ENCODE peak calls at places on chromosomes 3 and 15, in six cellular contexts. M, D, P, I, V and R are unnamed samples.

GRCh38 chr3:37765591-37766219 is 96.0 kb upstream of the CTDSPL start:
- DNase-seq in P (peak), M (peak), D (peak), V (peak), I (peak), R (no peak)

GRCh38 chr15:89161666-89162065 is 59.7 kb downstream of the RLBP1 start:
- DNase-seq in P (no peak), D (no peak), M (no peak), I (no peak), V (no peak), R (no peak)

GRCh38 chr3:42012378-42012934 is 50.6 kb upstream of the ULK4 start:
- DNase-seq in M (no peak), V (no peak), D (no peak), P (no peak), I (no peak), R (no peak)

GRCh38 chr15:54506977-54507524 is 528.8 kb downstream of the UNC13C start:
- DNase-seq in D (no peak), M (no peak), V (no peak), P (no peak), I (no peak), R (no peak)

GRCh38 chr3:31377045-31377642 is 155.6 kb upstream of the STT3B start:
- DNase-seq in I (peak), P (no peak), D (peak), M (no peak), V (no peak), R (no peak)

GRCh38 chr3:41881233-41881821 is 80.6 kb downstream of the ULK4 start:
- DNase-seq in D (peak), P (no peak), I (peak), M (no peak), V (peak), R (no peak)

GRCh38 chr3:29697989-29698388 is 417.1 kb downstream of the RBMS3 start:
- DNase-seq in P (no peak), M (no peak), V (no peak), D (peak), I (no peak), R (no peak)

GRCh38 chr3:62688050-62688449 is 187.2 kb downstream of the CADPS start:
- DNase-seq in I (peak), V (no peak), M (no peak), P (no peak), D (peak), R (no peak)

GRCh38 chr3:128914966-128915645 is 35.7 kb downstream of the ACAD9 start:
- DNase-seq in D (no peak), P (no peak), M (no peak), I (no peak), V (no peak), R (no peak)

GRCh38 chr3:187082976-187083375 is 56.3 kb downstream of the RPL39L start:
- DNase-seq in V (no peak), M (no peak), P (no peak), D (no peak), I (no peak), R (no peak)

GRCh38 chr15:33871911-33872760 is 96.2 kb upstream of the CHRM5 start:
- DNase-seq in D (no peak), P (no peak), M (no peak), V (peak), I (peak), R (no peak)

GRCh38 chr15:96181873-96182301 is 148.6 kb upstream of the NR2F2 start:
- DNase-seq in P (peak), M (peak), D (peak), I (peak), V (no peak), R (peak)

GRCh38 chr3:25045291-25045690 is 382.8 kb upstream of the RARB start:
- DNase-seq in M (no peak), P (no peak), I (peak), V (peak), D (no peak), R (no peak)

GRCh38 chr3:154886437-154886836 is 193.7 kb upstream of the MME start:
- DNase-seq in V (no peak), I (peak), P (peak), M (no peak), D (peak), R (peak)

GRCh38 chr15:58460108-58460507 is 28.3 kb downstream of the LIPC start:
- DNase-seq in P (no peak), D (no peak), I (no peak), M (no peak), V (no peak), R (no peak)

GRCh38 chr15:78087944-78088772 is 4.2 kb upstream of the SH2D7 start:
- DNase-seq in P (no peak), I (no peak), V (no peak), D (no peak), M (peak), R (no peak)

GRCh38 chr3:57004154-57004730 is 56.2 kb upstream of the SPATA12 start:
- DNase-seq in P (no peak), I (no peak), V (no peak), D (no peak), M (no peak), R (no peak)

DNA sequence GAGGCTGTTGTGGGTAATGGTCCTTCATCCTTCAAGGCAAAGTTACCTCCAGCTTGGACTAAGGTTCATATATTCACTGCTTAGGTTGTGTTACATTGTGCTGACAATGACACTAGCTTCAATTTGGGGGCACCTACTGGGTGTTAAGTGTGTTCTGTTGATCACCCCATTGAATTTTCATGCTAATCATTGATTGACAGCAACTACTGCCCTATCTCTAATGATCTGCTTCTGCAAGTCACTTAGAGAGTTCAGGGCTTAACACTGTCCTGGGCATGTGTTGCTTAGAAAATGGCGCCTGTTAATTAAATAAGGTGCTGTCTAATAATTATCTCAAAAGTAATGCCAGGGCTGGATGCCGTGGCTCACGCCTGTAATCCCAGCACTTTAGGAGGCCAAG is 3.4 kb downstream of the FLNB start:
- DNase-seq in V (no peak), D (no peak), P (no peak), I (no peak), M (no peak), R (no peak)
- H3K4me3 ChIP-seq in V (no peak), D (no peak), P (no peak), I (no peak), M (no peak), R (peak)

GRCh38 chr15:74399100-74399499 is 31.7 kb upstream of the CYP11A1 start:
- DNase-seq in I (no peak), P (no peak), M (no peak), V (no peak), D (no peak), R (no peak)
- TF ChIP-seq CTCF in I (no peak), P (no peak), M (no peak), V (no peak), D (no peak), R (no peak)

GRCh38 chr15:67542192-67542461 is 376 bp upstream of the MAP2K5 start:
- DNase-seq in D (no peak), M (no peak), I (no peak), V (peak), P (no peak), R (no peak)
- H3K4me3 ChIP-seq in D (peak), M (peak), I (peak), V (peak), P (peak), R (peak)

DNA sequence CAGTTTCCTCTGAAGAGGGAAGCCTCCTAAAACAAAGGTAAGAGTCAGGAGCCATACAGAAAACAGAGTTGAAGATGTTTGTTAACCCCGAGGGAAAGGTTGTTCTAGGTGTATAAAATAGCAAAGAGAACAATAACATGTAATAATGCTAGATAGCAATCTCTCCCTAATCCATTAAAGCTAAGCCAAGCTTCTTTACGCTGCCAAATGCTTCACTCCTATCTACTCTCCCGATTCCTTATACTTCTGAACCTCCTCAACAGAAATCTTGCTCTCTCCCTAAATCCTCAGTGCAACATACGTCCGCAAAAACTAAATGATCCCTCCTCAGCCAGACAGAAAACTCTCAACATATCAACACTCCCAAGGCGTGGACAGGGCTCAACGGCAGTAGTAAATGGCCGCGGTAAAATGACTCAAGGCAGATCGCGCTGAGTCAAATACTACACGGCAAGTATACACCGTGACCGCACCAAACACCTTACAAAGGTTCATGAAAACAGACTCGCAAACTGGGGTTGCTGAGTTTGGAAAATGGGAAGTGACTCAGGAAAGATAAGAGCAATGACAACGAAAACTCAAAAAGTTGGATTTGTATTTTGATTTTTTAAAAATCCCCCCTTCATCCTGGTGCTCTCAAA is 685 bp downstream of the CLDND1 start:
- DNase-seq in V (peak), M (peak), P (no peak), I (peak), D (peak), R (no peak)
- TF ChIP-seq CTCF in V (no peak), M (no peak), P (no peak), I (no peak), D (no peak), R (no peak)

GRCh38 chr3:111998661-111999641 is at the start of gene TAGLN3:
- DNase-seq in M (peak), P (no peak), I (peak), V (peak), D (no peak), R (no peak)
- H3K4me3 ChIP-seq in M (peak), P (peak), I (peak), V (peak), D (peak), R (peak)